ENCODE peak calls at places on chromosomes 12 and 14, in five cellular contexts. O is astrocyte of the cerebellum, W is tibial nerve, E is Peyer's patch, U is GM13977. B is an unnamed sample.

GRCh38 chr14:90383731-90384542 is 12.9 kb upstream of the CALM1 start:
- DNase-seq in O (no peak), W (peak; percentile 59), E (peak; percentile 81), U (peak; percentile 38), B (peak; percentile 22)

GRCh38 chr12:113039911-113040425 is 16.6 kb upstream of the DTX1 start:
- DNase-seq in O (no peak), W (no peak), E (no peak), U (no peak), B (no peak)

GRCh38 chr12:112855375-112855774 is 51.4 kb upstream of the OAS1 start:
- DNase-seq in O (no peak), W (no peak), E (no peak), U (no peak), B (no peak)

GRCh38 chr12:57085999-57086950 is 2.6 kb upstream of the NAB2 start:
- DNase-seq in O (no peak), W (peak; percentile 63), E (peak; percentile 64), U (peak; percentile 45), B (no peak)

GRCh38 chr14:26255213-26255612 is 342.6 kb downstream of the NOVA1 start:
- DNase-seq in O (no peak), W (peak; percentile 49), E (no peak), U (no peak), B (no peak)

GRCh38 chr12:46370380-46370734 is 2.2 kb downstream of the SLC38A2 start:
- DNase-seq in O (no peak), W (no peak), E (no peak), U (no peak), B (no peak)

GRCh38 chr12:67780580-67781084 is 132.1 kb downstream of the DYRK2 start:
- DNase-seq in O (no peak), W (no peak), E (no peak), U (no peak), B (no peak)

GRCh38 chr14:104632781-104633180 is 28.2 kb upstream of the TMEM179 start:
- DNase-seq in O (no peak), W (no peak), E (no peak), U (peak; percentile 16), B (no peak)

GRCh38 chr12:56206373-56207166 is 15.2 kb downstream of the RNF41 start:
- DNase-seq in O (peak; percentile 19), W (peak; percentile 72), E (peak; percentile 67), U (no peak), B (no peak)

GRCh38 chr12:13234045-13234641 is 37.6 kb downstream of the EMP1 start:
- DNase-seq in O (peak; percentile 54), W (peak; percentile 96), E (no peak), U (peak; percentile 30), B (no peak)

GRCh38 chr14:74756326-74756725 is 6.8 kb upstream of the YLPM1 start:
- DNase-seq in O (no peak), W (no peak), E (no peak), U (no peak), B (no peak)

B was measured in activated gamma-delta T cell.